ENCODE peak calls at places on chromosomes 3 and 15, in seven cellular contexts. K, H, U, N, A, R and Y are unnamed samples.

GRCh38 chr3:49277357-49277723 is 308 bp upstream of the C3orf62 start:
- DNase-seq in U (no peak), R (no peak), H (no peak), A (no peak), K (no peak), N (no peak), Y (no peak)

GRCh38 chr3:160448845-160449659 is 534 bp downstream of the TRIM59 start:
- DNase-seq in H (no peak), N (peak; percentile 18), A (peak; percentile 53), U (no peak), K (peak; percentile 11), R (peak; percentile 82), Y (no peak)

GRCh38 chr3:107404727-107405519 is 27.7 kb downstream of the CCDC54 start:
- DNase-seq in U (no peak), N (no peak), H (no peak), A (no peak), R (no peak), K (no peak), Y (no peak)

GRCh38 chr3:184361532-184361931 is at the start of the genes CLCN2 and POLR2H:
- DNase-seq in A (peak; percentile 77), U (peak; percentile 37), R (peak; percentile 43), N (peak; percentile 54), K (no peak), H (no peak), Y (peak; percentile 40)

GRCh38 chr15:48334260-48334659 is 3.0 kb downstream of the DUT start:
- DNase-seq in U (no peak), K (no peak), R (no peak), N (no peak), H (no peak), A (no peak), Y (no peak)

GRCh38 chr15:59738676-59739075 is 49.6 kb upstream of the BNIP2 start:
- DNase-seq in H (no peak), K (no peak), A (no peak), R (no peak), N (no peak), U (no peak), Y (no peak)

GRCh38 chr3:86175593-86175992 is 815.4 kb downstream of the VGLL3 start:
- DNase-seq in U (no peak), K (peak; percentile 77), N (no peak), H (peak; percentile 61), R (no peak), A (no peak), Y (no peak)

GRCh38 chr3:14290631-14291385 is 111.6 kb upstream of the SLC6A6 start:
- DNase-seq in N (no peak), K (no peak), H (no peak), U (no peak), R (no peak), A (no peak), Y (peak; percentile 58)

GRCh38 chr15:31304736-31305365 is 21.8 kb upstream of the KLF13 start:
- DNase-seq in K (no peak), R (no peak), N (no peak), A (no peak), H (no peak), U (no peak), Y (peak; percentile 37)

GRCh38 chr3:149596136-149596770 is 61.6 kb downstream of the WWTR1 start:
- DNase-seq in N (peak; percentile 55), K (no peak), H (no peak), R (no peak), U (no peak), A (no peak), Y (no peak)

GRCh38 chr3:134406331-134407246 is 32.3 kb upstream of the AMOTL2 start:
- DNase-seq in A (peak; percentile 70), H (peak; percentile 50), N (no peak), K (no peak), U (no peak), R (no peak), Y (no peak)

GRCh38 chr3:69020857-69021256 is 7.4 kb upstream of the EOGT start:
- DNase-seq in R (no peak), H (no peak), U (no peak), K (no peak), N (no peak), A (no peak), Y (no peak)

GRCh38 chr3:195195321-195196209 is 75.4 kb downstream of the XXYLT1 start:
- DNase-seq in R (no peak), N (no peak), U (no peak), H (peak; percentile 31), K (no peak), A (no peak), Y (no peak)

GRCh38 chr3:58672451-58672850 is 5.9 kb upstream of the FAM3D start:
- DNase-seq in R (no peak), A (no peak), N (no peak), K (no peak), H (no peak), U (no peak), Y (no peak)

GRCh38 chr3:52696830-52697621 is 8.6 kb downstream of the GLT8D1 start:
- DNase-seq in H (no peak), A (no peak), R (no peak), K (no peak), U (no peak), N (no peak), Y (no peak)

GRCh38 chr15:72857331-72858065 is 73.9 kb upstream of the ADPGK start:
- DNase-seq in N (no peak), R (no peak), H (no peak), K (no peak), U (no peak), A (no peak), Y (no peak)

GRCh38 chr15:73633991-73634495 is 854 bp upstream of the NPTN start:
- DNase-seq in A (no peak), H (no peak), K (no peak), U (no peak), R (no peak), N (no peak), Y (no peak)

GRCh38 chr15:33757505-33758211 is 210.6 kb upstream of the CHRM5 start:
- DNase-seq in H (no peak), U (no peak), A (no peak), K (no peak), R (no peak), N (no peak), Y (no peak)

GRCh38 chr3:167437428-167438139 is 36.3 kb downstream of the SERPINI2 start:
- DNase-seq in H (no peak), A (no peak), U (no peak), K (no peak), R (no peak), N (no peak), Y (no peak)

GRCh38 chr3:24012589-24013257 is 67.6 kb downstream of the NR1D2 start:
- DNase-seq in N (no peak), U (no peak), R (no peak), H (no peak), A (no peak), K (no peak), Y (no peak)

GRCh38 chr3:23996058-23996457 is 51.0 kb downstream of the NR1D2 start:
- DNase-seq in N (no peak), R (no peak), U (no peak), A (no peak), H (no peak), K (no peak), Y (no peak)

GRCh38 chr3:124834723-124835718 is 52.1 kb downstream of the ITGB5 start:
- DNase-seq in H (no peak), N (peak; percentile 39), U (peak; percentile 44), K (no peak), A (peak; percentile 49), R (peak; percentile 83), Y (peak; percentile 83)

GRCh38 chr3:138082992-138083386 is 32.4 kb downstream of the DZIP1L start:
- DNase-seq in N (no peak), U (no peak), R (no peak), H (no peak), K (no peak), A (no peak), Y (no peak)

GRCh38 chr3:40827942-40828688 is 303.4 kb downstream of the ZNF621 start:
- DNase-seq in A (no peak), R (no peak), H (no peak), N (peak; percentile 45), K (no peak), U (peak; percentile 90), Y (no peak)

GRCh38 chr3:76132154-76132470 is 346.8 kb upstream of the ZNF717 start:
- DNase-seq in N (no peak), K (no peak), A (no peak), R (no peak), U (no peak), H (no peak), Y (no peak)

GRCh38 chr15:72907733-72908132 is 124.2 kb upstream of the ADPGK start:
- DNase-seq in U (no peak), R (no peak), H (no peak), K (no peak), A (peak; percentile 24), N (peak; percentile 25), Y (no peak)

GRCh38 chr3:16665282-16665741 is 60.1 kb upstream of the DAZL start:
- DNase-seq in A (no peak), R (no peak), K (no peak), N (no peak), U (no peak), H (no peak), Y (peak; percentile 71)

GRCh38 chr15:33126559-33127290 is 67.8 kb downstream of the FMN1 start:
- DNase-seq in K (no peak), A (peak; percentile 53), U (peak; percentile 75), H (no peak), N (peak; percentile 53), R (peak; percentile 30), Y (peak; percentile 78)

GRCh38 chr15:37933685-37934084 is 755 bp upstream of the TMCO5A start:
- DNase-seq in R (no peak), A (no peak), H (no peak), U (no peak), K (no peak), N (no peak), Y (no peak)

GRCh38 chr3:37742574-37743212 is 119.0 kb upstream of the CTDSPL start:
- DNase-seq in R (no peak), A (no peak), K (no peak), U (no peak), N (no peak), H (no peak), Y (no peak)
- H3K4me1 ChIP-seq in R (no peaks in the 10 kb centered on the region), A (no peaks in the 10 kb centered on the region), K (no peaks in the 10 kb centered on the region), U (peaks cover 22% of the 10 kb centered on the region), N (peaks cover 28% of the 10 kb centered on the region), H (no peaks in the 10 kb centered on the region), Y (no peaks in the 10 kb centered on the region)

DNA sequence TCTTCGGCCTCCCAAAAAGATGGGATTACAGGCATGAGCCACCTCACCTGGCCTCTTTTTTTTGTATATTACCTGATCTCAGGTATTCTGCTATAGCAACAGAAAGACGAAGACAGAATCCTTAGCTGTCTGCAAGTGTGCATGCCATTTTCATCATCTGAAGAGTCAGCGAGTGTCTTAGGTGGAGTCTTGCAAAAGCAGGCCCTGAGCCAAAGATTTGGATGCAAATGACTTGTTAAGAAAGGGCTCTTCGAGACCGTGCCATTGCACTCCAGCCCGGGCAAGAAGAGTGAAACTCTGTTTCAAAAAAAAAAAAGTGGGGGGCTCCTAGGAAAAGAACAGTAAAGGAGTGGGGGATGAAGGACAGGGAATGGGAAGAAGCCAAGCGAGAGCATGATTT is 10.2 kb upstream of the TRIM69 start:
- DNase-seq in A (no peak), N (no peak), U (no peak), K (no peak), H (no peak), R (peak; percentile 70), Y (peak; percentile 52)
- H3K4me3 ChIP-seq in A (no peak overlapping the region), N (no peak overlapping the region), U (no peak overlapping the region), K (no peak overlapping the region), H (no peak overlapping the region), R (peak overlapping the region; percentile 97), Y (peak overlapping the region; percentile 30)

GRCh38 chr15:85394552-85395333 is 14.3 kb downstream of the AKAP13 start:
- DNase-seq in K (no peak), H (no peak), A (no peak), N (no peak), U (no peak), R (no peak), Y (no peak)
- H3K4me1 ChIP-seq in K (peaks cover 4% of the 10 kb centered on the region), H (peaks cover 3% of the 10 kb centered on the region), A (peaks cover 17% of the 10 kb centered on the region), N (peaks cover 32% of the 10 kb centered on the region), U (no peaks in the 10 kb centered on the region), R (peaks cover 6% of the 10 kb centered on the region), Y (peaks cover 5% of the 10 kb centered on the region)

GRCh38 chr15:81858586-81858985 is 187.2 kb downstream of the MEX3B start:
- DNase-seq in R (no peak), A (no peak), H (no peak), N (no peak), U (no peak), K (no peak), Y (no peak)
- H3K4me3 ChIP-seq in R (no peak overlapping the region), A (no peak overlapping the region), H (no peak overlapping the region), N (no peak overlapping the region), U (no peak overlapping the region), K (no peak overlapping the region), Y (no peak overlapping the region)